ENCODE peak calls at places on chromosome 1, in six cellular contexts. N is hepatocyte, H is cardiac fibroblast, T is omental fat pad, X is tibial artery, K is A673. R is an unnamed sample.

GRCh38 chr1:47431534-47431933 is 6.3 kb upstream of the FOXD2 start:
- DNase-seq in N (no peak), H (peak), T (no peak), X (no peak), K (no peak), R (no peak)

GRCh38 chr1:26155370-26156284 is 3.3 kb upstream of the FAM110D start:
- DNase-seq in N (no peak), H (no peak), T (no peak), X (no peak), K (no peak), R (no peak)

GRCh38 chr1:204842892-204843291 is 27.8 kb upstream of the NFASC start:
- DNase-seq in N (peak), H (no peak), T (no peak), X (no peak), K (peak), R (no peak)

GRCh38 chr1:21175324-21175669 is 1.4 kb downstream of the EIF4G3 start:
- DNase-seq in N (peak), H (peak), T (no peak), X (no peak), K (no peak), R (peak)

GRCh38 chr1:206001476-206001888 is 1.7 kb downstream of the RAB7B start:
- DNase-seq in N (peak), H (peak), T (no peak), X (peak), K (peak), R (no peak)

GRCh38 chr1:2323575-2323974 is 67.8 kb downstream of the MORN1 start:
- DNase-seq in N (no peak), H (no peak), T (no peak), X (no peak), K (no peak), R (no peak)

GRCh38 chr1:25106352-25106751 is 126.0 kb downstream of the SYF2 start:
- DNase-seq in N (no peak), H (no peak), T (no peak), X (no peak), K (no peak), R (peak)

GRCh38 chr1:2985694-2986548 is 35.3 kb upstream of the ACTRT2 start:
- DNase-seq in N (no peak), H (no peak), T (no peak), X (no peak), K (no peak), R (no peak)

GRCh38 chr1:19088717-19089442 is 121.2 kb downstream of the UBR4 start:
- DNase-seq in N (no peak), H (no peak), T (no peak), X (peak), K (no peak), R (peak)

GRCh38 chr1:246891105-246891504 is 40.6 kb downstream of the AHCTF1 start:
- DNase-seq in N (no peak), H (no peak), T (no peak), X (no peak), K (no peak), R (no peak)

GRCh38 chr1:36517019-36517387 is 34.3 kb upstream of the CSF3R start:
- DNase-seq in N (no peak), H (no peak), T (no peak), X (peak), K (no peak), R (no peak)

GRCh38 chr1:115467196-115467595 is 129.1 kb upstream of the NGF start:
- DNase-seq in N (no peak), H (no peak), T (no peak), X (no peak), K (peak), R (no peak)

GRCh38 chr1:81174052-81174451 is 626.7 kb upstream of the ADGRL2 start:
- DNase-seq in N (no peak), H (no peak), T (no peak), X (no peak), K (no peak), R (no peak)

GRCh38 chr1:81179239-81179638 is 621.5 kb upstream of the ADGRL2 start:
- DNase-seq in N (peak), H (peak), T (no peak), X (no peak), K (no peak), R (no peak)

GRCh38 chr1:81172483-81172882 is 628.3 kb upstream of the ADGRL2 start:
- DNase-seq in N (no peak), H (no peak), T (no peak), X (no peak), K (no peak), R (no peak)

GRCh38 chr1:81170721-81171120 is 630.0 kb upstream of the ADGRL2 start:
- DNase-seq in N (no peak), H (peak), T (no peak), X (no peak), K (no peak), R (no peak)

DNA sequence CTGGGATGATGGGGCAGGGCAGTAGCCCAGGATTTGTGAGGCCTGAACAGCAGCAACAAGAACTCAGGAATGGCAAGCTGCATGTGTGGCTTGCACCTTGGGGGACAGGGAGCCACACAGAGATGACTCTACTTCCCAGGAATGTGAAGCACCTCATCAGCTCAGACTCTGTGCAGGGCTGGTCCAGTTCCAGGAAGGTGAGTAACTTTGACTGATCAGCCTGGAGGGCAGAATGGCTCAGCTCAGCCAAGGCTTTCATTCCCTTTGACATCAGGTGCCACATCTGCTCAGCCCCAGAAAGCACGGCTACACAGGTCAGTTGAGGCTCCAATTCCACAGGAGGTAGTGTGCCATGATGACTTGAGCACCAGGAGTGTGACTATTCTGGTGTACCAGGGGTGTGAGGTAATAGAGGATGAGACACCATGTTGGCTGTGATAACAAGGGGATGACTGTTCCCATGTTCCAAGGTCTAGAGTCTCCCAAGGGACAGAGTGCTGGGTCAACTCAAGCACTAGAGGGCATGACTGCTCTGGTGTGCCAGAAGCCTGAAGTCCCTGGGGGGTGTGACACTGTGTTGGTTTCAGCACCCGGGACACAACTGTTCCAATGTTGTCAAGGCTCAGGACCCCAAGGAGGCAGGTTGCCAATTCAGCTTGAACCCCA is 625.8 kb upstream of the ADGRL2 start:
- DNase-seq in N (peak), H (peak), T (no peak), X (no peak), K (no peak), R (no peak)
- TF ChIP-seq CTCF in N (no peak), H (no peak), T (no peak), X (no peak), K (no peak), R (no peak)

DNA sequence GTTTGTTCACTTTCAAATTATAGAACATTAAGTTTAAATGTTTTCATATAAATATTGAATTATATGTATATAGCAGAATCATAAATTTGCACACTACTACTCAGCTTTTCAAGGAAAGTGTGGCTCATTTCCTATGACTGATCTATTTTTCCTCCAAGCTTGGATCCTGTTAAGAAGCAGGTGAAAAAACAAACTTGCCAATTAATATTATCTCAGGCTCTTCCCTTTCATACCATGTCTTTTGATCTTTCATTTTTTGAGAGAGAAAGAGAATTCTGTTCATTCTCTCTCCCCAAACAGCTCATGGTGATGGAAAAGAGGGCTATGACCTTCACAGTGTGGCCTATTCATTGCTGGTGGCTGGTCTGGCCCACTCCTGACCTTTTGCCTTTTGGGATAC is 43.7 kb downstream of the SEC16B start:
- DNase-seq in N (no peak), H (no peak), T (no peak), X (no peak), K (no peak), R (no peak)
- TF ChIP-seq CTCF in N (no peak), H (no peak), T (no peak), X (no peak), K (no peak), R (no peak)

GRCh38 chr1:232305020-232305419 is 324.9 kb downstream of the SIPA1L2 start:
- DNase-seq in N (no peak), H (no peak), T (no peak), X (no peak), K (no peak), R (no peak)

GRCh38 chr1:232308616-232309015 is 321.3 kb downstream of the SIPA1L2 start:
- DNase-seq in N (no peak), H (no peak), T (no peak), X (no peak), K (peak), R (no peak)

GRCh38 chr1:232307299-232307698 is 322.6 kb downstream of the SIPA1L2 start:
- DNase-seq in N (no peak), H (no peak), T (no peak), X (no peak), K (no peak), R (no peak)

GRCh38 chr1:232303221-232303620 is 326.7 kb downstream of the SIPA1L2 start:
- DNase-seq in N (no peak), H (no peak), T (no peak), X (no peak), K (no peak), R (no peak)

GRCh38 chr1:232306269-232306911 is 323.5 kb downstream of the SIPA1L2 start:
- DNase-seq in N (no peak), H (no peak), T (no peak), X (no peak), K (no peak), R (no peak)
- TF ChIP-seq CTCF in N (peak), H (peak), T (no peak), X (no peak), K (peak), R (no peak)

GRCh38 chr1:192998536-192998935 is 60.6 kb downstream of the UCHL5 start:
- DNase-seq in N (no peak), H (no peak), T (no peak), X (no peak), K (peak), R (no peak)
- TF ChIP-seq CTCF in N (no peak), H (peak), T (no peak), X (peak), K (peak), R (peak)

GRCh38 chr1:117712598-117712997 is 106.8 kb downstream of the TENT5C start:
- DNase-seq in N (no peak), H (no peak), T (no peak), X (no peak), K (no peak), R (no peak)

GRCh38 chr1:117708323-117709288 is 102.8 kb downstream of the TENT5C start:
- DNase-seq in N (no peak), H (no peak), T (no peak), X (no peak), K (no peak), R (no peak)

GRCh38 chr1:117707371-117707770 is 101.5 kb downstream of the TENT5C start:
- DNase-seq in N (no peak), H (no peak), T (no peak), X (no peak), K (no peak), R (no peak)

GRCh38 chr1:117709398-117709797 is 103.5 kb downstream of the TENT5C start:
- DNase-seq in N (no peak), H (no peak), T (no peak), X (no peak), K (no peak), R (no peak)

GRCh38 chr1:117710710-117711109 is 104.9 kb downstream of the TENT5C start:
- DNase-seq in N (no peak), H (no peak), T (no peak), X (no peak), K (peak), R (peak)
- TF ChIP-seq CTCF in N (peak), H (peak), T (no peak), X (no peak), K (peak), R (peak)

DNA sequence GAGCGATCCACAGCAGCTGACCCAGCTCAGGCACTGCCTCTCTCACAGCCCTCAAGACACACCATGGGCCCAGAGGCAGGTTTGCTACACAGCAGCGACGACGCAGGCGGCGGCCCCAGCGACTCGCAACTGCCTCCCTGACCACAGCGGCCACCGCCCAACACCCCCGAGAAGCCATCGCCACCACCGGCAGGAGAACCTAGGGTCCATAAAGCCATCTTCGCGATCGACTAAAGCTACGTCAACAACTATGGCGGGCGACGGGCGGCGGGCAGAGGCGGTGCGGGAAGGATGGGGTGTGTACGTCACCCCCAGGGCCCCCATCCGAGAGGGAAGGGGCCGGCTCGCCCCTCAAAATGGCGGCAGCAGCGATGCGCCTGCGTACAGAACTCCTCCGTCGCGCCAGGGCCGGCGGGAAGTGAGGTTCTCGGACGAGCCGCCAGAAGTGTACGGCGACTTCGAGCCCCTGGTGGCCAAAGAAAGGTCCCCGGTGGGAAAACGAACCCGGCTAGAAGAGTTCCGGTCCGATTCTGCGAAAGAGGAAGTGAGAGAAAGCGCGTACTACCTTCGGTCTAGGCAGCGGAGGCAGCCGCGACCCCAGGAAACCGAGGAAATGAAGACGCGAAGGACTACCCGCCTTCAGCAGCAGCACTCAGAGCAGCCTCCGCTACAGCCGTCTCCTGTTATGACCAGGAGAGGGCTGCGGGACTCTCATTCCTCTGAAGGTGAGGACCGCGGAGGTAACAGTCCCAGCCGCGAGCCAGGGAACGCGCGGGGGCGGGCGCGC is at the start of gene TOR1AIP1:
- DNase-seq in N (peak), H (peak), T (peak), X (peak), K (peak), R (peak)
- TF ChIP-seq CTCF in N (peak), H (peak), T (peak), X (peak), K (peak), R (peak)

R was measured in GM12865.